ENCODE peak calls at places on chromosomes 16 and 17, in nine cellular contexts. One of them, this sample, is unnamed.

GRCh38 chr17:6070895-6071511 is 824 bp downstream of the WSCD1 start:
- DNase-seq in mammary epithelial cell: no peak
- DNase-seq in mucosa of descending colon: no peak
- DNase-seq in neural progenitor cell: peak
- DNase-seq in DND-41: no peak
- DNase-seq in esophagus squamous epithelium: no peak
- DNase-seq in cardiac fibroblast: no peak
- DNase-seq in colonic mucosa: peak
- DNase-seq in fibroblast of villous mesenchyme: no peak
- DNase-seq in this sample: no peak

GRCh38 chr17:77445908-77446535 is 305.3 kb downstream of the SEC14L1 start:
- DNase-seq in mammary epithelial cell: no peak
- DNase-seq in mucosa of descending colon: peak
- DNase-seq in neural progenitor cell: no peak
- DNase-seq in DND-41: peak
- DNase-seq in esophagus squamous epithelium: no peak
- DNase-seq in cardiac fibroblast: no peak
- DNase-seq in colonic mucosa: peak
- DNase-seq in fibroblast of villous mesenchyme: peak
- DNase-seq in this sample: peak

GRCh38 chr17:57401556-57402488 is 145.5 kb downstream of the MSI2 start:
- DNase-seq in mammary epithelial cell: no peak
- DNase-seq in mucosa of descending colon: no peak
- DNase-seq in neural progenitor cell: peak
- DNase-seq in DND-41: no peak
- DNase-seq in esophagus squamous epithelium: no peak
- DNase-seq in cardiac fibroblast: no peak
- DNase-seq in colonic mucosa: no peak
- DNase-seq in fibroblast of villous mesenchyme: no peak
- DNase-seq in this sample: no peak

GRCh38 chr17:73100363-73100762 is 7.9 kb upstream of the SLC39A11 start:
- DNase-seq in mammary epithelial cell: no peak
- DNase-seq in mucosa of descending colon: no peak
- DNase-seq in neural progenitor cell: no peak
- DNase-seq in DND-41: no peak
- DNase-seq in esophagus squamous epithelium: no peak
- DNase-seq in cardiac fibroblast: no peak
- DNase-seq in colonic mucosa: no peak
- DNase-seq in fibroblast of villous mesenchyme: no peak
- DNase-seq in this sample: no peak

GRCh38 chr16:58399718-58400633 is 7.7 kb downstream of the GINS3 start:
- DNase-seq in mammary epithelial cell: peak
- DNase-seq in mucosa of descending colon: no peak
- DNase-seq in neural progenitor cell: no peak
- DNase-seq in DND-41: no peak
- DNase-seq in esophagus squamous epithelium: no peak
- DNase-seq in cardiac fibroblast: peak
- DNase-seq in colonic mucosa: no peak
- DNase-seq in fibroblast of villous mesenchyme: no peak
- DNase-seq in this sample: no peak

GRCh38 chr16:80580109-80580832 is 39.5 kb downstream of the DYNLRB2 start:
- DNase-seq in mammary epithelial cell: peak
- DNase-seq in mucosa of descending colon: no peak
- DNase-seq in neural progenitor cell: no peak
- DNase-seq in DND-41: no peak
- DNase-seq in esophagus squamous epithelium: no peak
- DNase-seq in cardiac fibroblast: peak
- DNase-seq in colonic mucosa: no peak
- DNase-seq in fibroblast of villous mesenchyme: peak
- DNase-seq in this sample: peak

GRCh38 chr16:2037631-2038358 is 9.8 kb downstream of the NTHL1 start:
- DNase-seq in mammary epithelial cell: no peak
- DNase-seq in mucosa of descending colon: no peak
- DNase-seq in neural progenitor cell: no peak
- DNase-seq in DND-41: no peak
- DNase-seq in esophagus squamous epithelium: no peak
- DNase-seq in cardiac fibroblast: no peak
- DNase-seq in colonic mucosa: no peak
- DNase-seq in fibroblast of villous mesenchyme: no peak
- DNase-seq in this sample: no peak

GRCh38 chr17:4163951-4164350 is 21.0 kb downstream of the CYB5D2 start:
- DNase-seq in mammary epithelial cell: no peak
- DNase-seq in mucosa of descending colon: no peak
- DNase-seq in neural progenitor cell: no peak
- DNase-seq in DND-41: no peak
- DNase-seq in esophagus squamous epithelium: no peak
- DNase-seq in cardiac fibroblast: peak
- DNase-seq in colonic mucosa: no peak
- DNase-seq in fibroblast of villous mesenchyme: peak
- DNase-seq in this sample: no peak

GRCh38 chr16:11278681-11279628 is 2.2 kb downstream of the PRM1 start:
- DNase-seq in mammary epithelial cell: no peak
- DNase-seq in mucosa of descending colon: no peak
- DNase-seq in neural progenitor cell: no peak
- DNase-seq in DND-41: no peak
- DNase-seq in esophagus squamous epithelium: no peak
- DNase-seq in cardiac fibroblast: no peak
- DNase-seq in colonic mucosa: no peak
- DNase-seq in fibroblast of villous mesenchyme: no peak
- DNase-seq in this sample: no peak

GRCh38 chr17:47929218-47930000 is 12.0 kb upstream of the PNPO start:
- DNase-seq in mammary epithelial cell: no peak
- DNase-seq in mucosa of descending colon: no peak
- DNase-seq in neural progenitor cell: no peak
- DNase-seq in DND-41: no peak
- DNase-seq in esophagus squamous epithelium: no peak
- DNase-seq in cardiac fibroblast: no peak
- DNase-seq in colonic mucosa: no peak
- DNase-seq in fibroblast of villous mesenchyme: no peak
- DNase-seq in this sample: no peak

GRCh38 chr17:82059272-82060000 is 6.2 kb downstream of the DUS1L start:
- DNase-seq in mammary epithelial cell: no peak
- DNase-seq in mucosa of descending colon: peak
- DNase-seq in neural progenitor cell: no peak
- DNase-seq in DND-41: peak
- DNase-seq in esophagus squamous epithelium: no peak
- DNase-seq in cardiac fibroblast: no peak
- DNase-seq in colonic mucosa: no peak
- DNase-seq in fibroblast of villous mesenchyme: no peak
- DNase-seq in this sample: no peak

GRCh38 chr16:4273858-4274291 is 1.1 kb upstream of the TFAP4 start:
- DNase-seq in mammary epithelial cell: peak
- DNase-seq in mucosa of descending colon: peak
- DNase-seq in neural progenitor cell: peak
- DNase-seq in DND-41: peak
- DNase-seq in esophagus squamous epithelium: no peak
- DNase-seq in cardiac fibroblast: peak
- DNase-seq in colonic mucosa: peak
- DNase-seq in fibroblast of villous mesenchyme: peak
- DNase-seq in this sample: peak

GRCh38 chr17:21168555-21168865 is 41.7 kb downstream of the DHRS7B start:
- DNase-seq in mammary epithelial cell: no peak
- DNase-seq in mucosa of descending colon: no peak
- DNase-seq in neural progenitor cell: no peak
- DNase-seq in DND-41: no peak
- DNase-seq in esophagus squamous epithelium: no peak
- DNase-seq in cardiac fibroblast: no peak
- DNase-seq in colonic mucosa: no peak
- DNase-seq in fibroblast of villous mesenchyme: no peak
- DNase-seq in this sample: no peak

GRCh38 chr16:30369091-30369937 is 980 bp downstream of the TBC1D10B start:
- DNase-seq in mammary epithelial cell: peak
- DNase-seq in mucosa of descending colon: peak
- DNase-seq in neural progenitor cell: peak
- DNase-seq in DND-41: peak
- DNase-seq in esophagus squamous epithelium: no peak
- DNase-seq in cardiac fibroblast: peak
- DNase-seq in colonic mucosa: peak
- DNase-seq in fibroblast of villous mesenchyme: no peak
- DNase-seq in this sample: no peak

GRCh38 chr17:18028114-18028513 is 10.9 kb downstream of the ATPAF2 start:
- DNase-seq in mammary epithelial cell: no peak
- DNase-seq in mucosa of descending colon: no peak
- DNase-seq in neural progenitor cell: no peak
- DNase-seq in DND-41: no peak
- DNase-seq in esophagus squamous epithelium: no peak
- DNase-seq in cardiac fibroblast: no peak
- DNase-seq in colonic mucosa: no peak
- DNase-seq in fibroblast of villous mesenchyme: no peak
- DNase-seq in this sample: no peak

GRCh38 chr17:47700471-47701449 is 6.8 kb downstream of the TBKBP1 start:
- DNase-seq in mammary epithelial cell: no peak
- DNase-seq in mucosa of descending colon: no peak
- DNase-seq in neural progenitor cell: peak
- DNase-seq in DND-41: no peak
- DNase-seq in esophagus squamous epithelium: no peak
- DNase-seq in cardiac fibroblast: no peak
- DNase-seq in colonic mucosa: no peak
- DNase-seq in fibroblast of villous mesenchyme: no peak
- DNase-seq in this sample: peak

GRCh38 chr17:15441315-15441714 is 26.1 kb downstream of the CDRT4 start:
- DNase-seq in mammary epithelial cell: no peak
- DNase-seq in mucosa of descending colon: no peak
- DNase-seq in neural progenitor cell: no peak
- DNase-seq in DND-41: no peak
- DNase-seq in esophagus squamous epithelium: no peak
- DNase-seq in cardiac fibroblast: no peak
- DNase-seq in colonic mucosa: no peak
- DNase-seq in fibroblast of villous mesenchyme: peak
- DNase-seq in this sample: no peak

GRCh38 chr16:75311383-75311938 is 60.0 kb upstream of the BCAR1 start:
- DNase-seq in mammary epithelial cell: no peak
- DNase-seq in mucosa of descending colon: no peak
- DNase-seq in neural progenitor cell: no peak
- DNase-seq in DND-41: no peak
- DNase-seq in esophagus squamous epithelium: no peak
- DNase-seq in cardiac fibroblast: peak
- DNase-seq in colonic mucosa: no peak
- DNase-seq in fibroblast of villous mesenchyme: no peak
- DNase-seq in this sample: no peak

GRCh38 chr17:48150107-48150463 is 42.5 kb downstream of the SNX11 start:
- DNase-seq in mammary epithelial cell: no peak
- DNase-seq in mucosa of descending colon: no peak
- DNase-seq in neural progenitor cell: no peak
- DNase-seq in DND-41: no peak
- DNase-seq in esophagus squamous epithelium: no peak
- DNase-seq in cardiac fibroblast: no peak
- DNase-seq in colonic mucosa: no peak
- DNase-seq in fibroblast of villous mesenchyme: no peak
- DNase-seq in this sample: no peak

GRCh38 chr16:75319513-75320401 is 68.3 kb upstream of the BCAR1 start:
- DNase-seq in mammary epithelial cell: peak
- DNase-seq in mucosa of descending colon: no peak
- DNase-seq in neural progenitor cell: no peak
- DNase-seq in DND-41: no peak
- DNase-seq in esophagus squamous epithelium: no peak
- DNase-seq in cardiac fibroblast: peak
- DNase-seq in colonic mucosa: no peak
- DNase-seq in fibroblast of villous mesenchyme: peak
- DNase-seq in this sample: no peak

GRCh38 chr17:1180958-1181768 is 1.4 kb upstream of the ABR start:
- DNase-seq in mammary epithelial cell: no peak
- DNase-seq in mucosa of descending colon: peak
- DNase-seq in neural progenitor cell: peak
- DNase-seq in DND-41: no peak
- DNase-seq in esophagus squamous epithelium: no peak
- DNase-seq in cardiac fibroblast: no peak
- DNase-seq in colonic mucosa: no peak
- DNase-seq in fibroblast of villous mesenchyme: no peak
- DNase-seq in this sample: no peak
- H3K4me3 ChIP-seq in mammary epithelial cell: no peak
- H3K4me3 ChIP-seq in mucosa of descending colon: no peak
- H3K4me3 ChIP-seq in neural progenitor cell: no peak
- H3K4me3 ChIP-seq in DND-41: no peak
- H3K4me3 ChIP-seq in esophagus squamous epithelium: no peak
- H3K4me3 ChIP-seq in cardiac fibroblast: no peak
- H3K4me3 ChIP-seq in colonic mucosa: no peak
- H3K4me3 ChIP-seq in fibroblast of villous mesenchyme: no peak
- H3K4me3 ChIP-seq in this sample: no peak

DNA sequence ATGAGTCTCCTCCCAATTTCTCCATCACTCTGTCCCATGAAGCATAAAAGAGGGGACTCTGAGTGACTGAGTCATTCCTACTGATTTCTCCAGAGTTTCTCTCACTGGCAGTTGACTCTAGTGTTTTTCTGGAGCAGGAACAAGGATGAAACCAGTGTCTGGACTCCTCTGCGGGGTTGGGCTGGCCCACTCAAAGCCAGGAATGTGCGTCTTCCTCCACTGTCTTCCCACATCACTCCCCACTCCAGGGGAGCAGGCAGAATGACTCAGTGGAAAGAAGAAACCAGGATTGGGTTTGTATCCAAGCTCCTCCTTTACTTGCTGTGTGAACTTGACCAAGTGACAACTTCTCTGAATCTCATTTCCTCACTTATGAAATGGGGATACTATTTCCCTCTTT is 497.5 kb upstream of the SALL1 start:
- DNase-seq in mammary epithelial cell: no peak
- DNase-seq in mucosa of descending colon: no peak
- DNase-seq in neural progenitor cell: no peak
- DNase-seq in DND-41: no peak
- DNase-seq in esophagus squamous epithelium: no peak
- DNase-seq in cardiac fibroblast: no peak
- DNase-seq in colonic mucosa: no peak
- DNase-seq in fibroblast of villous mesenchyme: no peak
- DNase-seq in this sample: no peak
- H3K4me3 ChIP-seq in mammary epithelial cell: no peak
- H3K4me3 ChIP-seq in mucosa of descending colon: no peak
- H3K4me3 ChIP-seq in neural progenitor cell: no peak
- H3K4me3 ChIP-seq in DND-41: no peak
- H3K4me3 ChIP-seq in esophagus squamous epithelium: no peak
- H3K4me3 ChIP-seq in cardiac fibroblast: no peak
- H3K4me3 ChIP-seq in colonic mucosa: no peak
- H3K4me3 ChIP-seq in fibroblast of villous mesenchyme: no peak
- H3K4me3 ChIP-seq in this sample: no peak

DNA sequence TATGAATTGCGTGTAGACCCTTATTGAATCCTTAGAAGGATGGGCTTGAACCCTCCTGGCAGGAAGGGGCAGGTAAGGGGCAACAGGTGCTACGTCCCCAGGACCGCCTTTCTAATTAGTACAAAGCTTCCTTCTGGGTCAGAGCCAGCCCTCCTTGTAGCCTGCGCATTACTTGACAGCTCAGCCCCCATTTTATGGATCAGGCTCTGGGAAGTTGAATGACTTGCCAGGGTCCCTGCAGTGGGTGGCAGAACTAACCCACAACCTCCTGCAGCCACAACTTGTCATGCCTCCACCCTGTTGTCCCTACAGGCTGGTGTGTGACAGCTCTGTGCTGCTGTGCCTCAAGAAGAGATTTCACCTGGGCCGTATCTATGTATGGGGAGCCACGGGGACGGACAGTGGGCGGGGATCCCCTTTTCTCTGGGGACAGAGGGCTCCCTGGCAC is 2.7 kb downstream of the MYO15B start:
- DNase-seq in mammary epithelial cell: no peak
- DNase-seq in mucosa of descending colon: no peak
- DNase-seq in neural progenitor cell: no peak
- DNase-seq in DND-41: no peak
- DNase-seq in esophagus squamous epithelium: no peak
- DNase-seq in cardiac fibroblast: no peak
- DNase-seq in colonic mucosa: no peak
- DNase-seq in fibroblast of villous mesenchyme: no peak
- DNase-seq in this sample: peak
- H3K4me3 ChIP-seq in mammary epithelial cell: no peak
- H3K4me3 ChIP-seq in mucosa of descending colon: no peak
- H3K4me3 ChIP-seq in neural progenitor cell: no peak
- H3K4me3 ChIP-seq in DND-41: no peak
- H3K4me3 ChIP-seq in esophagus squamous epithelium: no peak
- H3K4me3 ChIP-seq in cardiac fibroblast: no peak
- H3K4me3 ChIP-seq in colonic mucosa: no peak
- H3K4me3 ChIP-seq in fibroblast of villous mesenchyme: no peak
- H3K4me3 ChIP-seq in this sample: no peak

GRCh38 chr16:81737885-81738536 is 41.1 kb upstream of the PLCG2 start:
- DNase-seq in mammary epithelial cell: peak
- DNase-seq in mucosa of descending colon: peak
- DNase-seq in neural progenitor cell: peak
- DNase-seq in DND-41: peak
- DNase-seq in esophagus squamous epithelium: peak
- DNase-seq in cardiac fibroblast: peak
- DNase-seq in colonic mucosa: peak
- DNase-seq in fibroblast of villous mesenchyme: peak
- DNase-seq in this sample: peak
- H3K4me3 ChIP-seq in mammary epithelial cell: no peak
- H3K4me3 ChIP-seq in mucosa of descending colon: no peak
- H3K4me3 ChIP-seq in neural progenitor cell: no peak
- H3K4me3 ChIP-seq in DND-41: no peak
- H3K4me3 ChIP-seq in esophagus squamous epithelium: peak
- H3K4me3 ChIP-seq in cardiac fibroblast: no peak
- H3K4me3 ChIP-seq in colonic mucosa: peak
- H3K4me3 ChIP-seq in fibroblast of villous mesenchyme: peak
- H3K4me3 ChIP-seq in this sample: peak